ENCODE peak calls at places on chromosomes 4 and X, in five cellular contexts. I is H7, U is psoas muscle, D is substantia nigra, Y is WTC11. M is an unnamed sample.
A peak's percentile ranks its signal among the peaks of the same experiment; 100 is the strongest.

GRCh38 chrX:48498374-48498809 is 10.4 kb upstream of the PORCN start:
- DNase-seq in I (no peak), U (no peak), D (no peak), Y (no peak), M (no peak)

GRCh38 chr4:66842401-66842800 is 702.9 kb downstream of the CENPC start:
- DNase-seq in I (no peak), U (no peak), D (no peak), Y (no peak), M (no peak)

GRCh38 chr4:138650917-138651564 is 364.5 kb upstream of the NOCT start:
- DNase-seq in I (no peak), U (no peak), D (no peak), Y (no peak), M (no peak)

GRCh38 chr4:113978561-113979156 is 788 bp downstream of the ARSJ start:
- DNase-seq in I (peak; percentile 44), U (no peak), D (no peak), Y (peak; percentile 35), M (no peak)

GRCh38 chrX:154762529-154763296 is at the start of gene DKC1:
- DNase-seq in I (peak; percentile 94), U (peak; percentile 98), D (peak; percentile 57), Y (peak; percentile 94), M (peak; percentile 96)

GRCh38 chrX:100819534-100819836 is 706 bp upstream of the CSTF2 start:
- DNase-seq in I (no peak), U (no peak), D (no peak), Y (peak; percentile 12), M (no peak)

GRCh38 chr4:185941476-185941875 is 127.5 kb upstream of the TLR3 start:
- DNase-seq in I (no peak), U (no peak), D (no peak), Y (no peak), M (no peak)

GRCh38 chrX:150688911-150689451 is 4.2 kb upstream of the MTMR1 start:
- DNase-seq in I (peak; percentile 47), U (no peak), D (no peak), Y (no peak), M (no peak)

GRCh38 chrX:7215842-7216241 is 67.9 kb upstream of the PUDP start:
- DNase-seq in I (no peak), U (no peak), D (no peak), Y (no peak), M (no peak)

GRCh38 chr4:117898496-117898895 is 135.8 kb upstream of the NDST3 start:
- DNase-seq in I (no peak), U (no peak), D (no peak), Y (no peak), M (no peak)

GRCh38 chr4:181671672-181672071 is 571.5 kb upstream of the TENM3 start:
- DNase-seq in I (no peak), U (no peak), D (no peak), Y (no peak), M (no peak)

GRCh38 chr4:101885574-101885973 is 95.0 kb downstream of the BANK1 start:
- DNase-seq in I (no peak), U (no peak), D (no peak), Y (no peak), M (no peak)

GRCh38 chrX:10187421-10187820 is 30.6 kb downstream of the CLCN4 start:
- DNase-seq in I (no peak), U (peak; percentile 34), D (no peak), Y (no peak), M (no peak)

GRCh38 chrX:147183161-147183560 is 368.6 kb upstream of the CXorf51A start:
- DNase-seq in I (no peak), U (no peak), D (no peak), Y (no peak), M (no peak)

GRCh38 chr4:23855912-23856605 is 33.8 kb downstream of the PPARGC1A start:
- DNase-seq in I (no peak), U (no peak), D (no peak), Y (no peak), M (no peak)

GRCh38 chr4:159283697-159284492 is 181.0 kb downstream of the RAPGEF2 start:
- DNase-seq in I (peak; percentile 22), U (no peak), D (no peak), Y (no peak), M (no peak)

GRCh38 chr4:173698557-173699262 is 168.7 kb upstream of the HAND2 start:
- DNase-seq in I (no peak), U (no peak), D (no peak), Y (no peak), M (no peak)

GRCh38 chr4:70280567-70280966 is 38.2 kb downstream of the CSN3 start:
- DNase-seq in I (no peak), U (no peak), D (no peak), Y (no peak), M (no peak)

GRCh38 chr4:163591614-163592020 is 97.1 kb downstream of the TMA16 start:
- DNase-seq in I (no peak), U (no peak), D (no peak), Y (no peak), M (no peak)

GRCh38 chrX:54248309-54248708 is 65.3 kb upstream of the FAM120C start:
- DNase-seq in I (no peak), U (no peak), D (no peak), Y (no peak), M (no peak)

GRCh38 chrX:47637546-47638195 is 7.9 kb upstream of the CFP start:
- DNase-seq in I (peak; percentile 94), U (no peak), D (no peak), Y (peak; percentile 70), M (peak; percentile 37)

GRCh38 chr4:54784188-54784671 is 126.5 kb downstream of the KIT start:
- DNase-seq in I (no peak), U (peak; percentile 85), D (peak; percentile 40), Y (no peak), M (peak; percentile 51)

GRCh38 chrX:150587585-150588503 is 19.4 kb downstream of the MTM1 start:
- DNase-seq in I (no peak), U (no peak), D (no peak), Y (peak; percentile 30), M (no peak)

GRCh38 chr4:168509786-168510185 is 12.9 kb downstream of the PALLD start:
- DNase-seq in I (no peak), U (no peak), D (no peak), Y (no peak), M (no peak)

GRCh38 chr4:8656185-8656517 is 63.6 kb downstream of the CPZ start:
- DNase-seq in I (no peak), U (no peak), D (no peak), Y (no peak), M (no peak)

M was measured in stomach.